ENCODE peak calls at places on chromosomes 5 and 9, in eight cellular contexts. F is activated CD4-positive, alpha-beta T cell treated with anti-CD3 and anti-CD28 coated beads, Interleukin-2, amount 10 ng/mL, durations not matched to agents 24 days and 14 days; I is A549; X is Calu3; L is cardiac fibroblast; B is T-helper 22 cell; C is T-helper 2 cell; Q is stimulated activated CD4-positive, alpha-beta T cell treated with anti-CD3 and anti-CD28 coated beads, Interleukin-15, amount 100 ng/mL, for 48 hours. U is an unnamed sample.

GRCh38 chr5:92552206-92553160 is 1028.5 kb downstream of the NR2F1-AS1 start:
- DNase-seq in F (no peak), I (peak; percentile 44), X (peak; percentile 28), L (peak; percentile 99), B (no peak), C (no peak), Q (no peak), U (no peak)

GRCh38 chr5:139426222-139426885 is 13.0 kb downstream of the DNAJC18 start:
- DNase-seq in F (no peak), I (no peak), X (no peak), L (peak; percentile 63), B (no peak), C (no peak), Q (no peak), U (no peak)

GRCh38 chr5:102309586-102309985 is 13.5 kb upstream of the SLCO4C1 start:
- DNase-seq in F (no peak), I (no peak), X (no peak), L (no peak), B (no peak), C (no peak), Q (no peak), U (no peak)

GRCh38 chr5:29543501-29543900 is 1650.0 kb upstream of the CDH6 start:
- DNase-seq in F (no peak), I (no peak), X (no peak), L (no peak), B (no peak), C (no peak), Q (no peak), U (no peak)

GRCh38 chr9:133960568-133961129 is 31.5 kb downstream of the VAV2 start:
- DNase-seq in F (no peak), I (no peak), X (no peak), L (no peak), B (no peak), C (no peak), Q (no peak), U (no peak)

GRCh38 chr5:19031491-19031890 is 956.5 kb downstream of the CDH18 start:
- DNase-seq in F (no peak), I (no peak), X (no peak), L (no peak), B (no peak), C (no peak), Q (no peak), U (no peak)

GRCh38 chr9:89844535-89844934 is 239.7 kb downstream of the GADD45G start:
- DNase-seq in F (no peak), I (no peak), X (no peak), L (no peak), B (no peak), C (no peak), Q (no peak), U (no peak)

GRCh38 chr9:89659473-89660256 is 54.9 kb downstream of the GADD45G start:
- DNase-seq in F (no peak), I (no peak), X (no peak), L (no peak), B (no peak), C (no peak), Q (no peak), U (no peak)

GRCh38 chr9:114931407-114931806 is 1.0 kb upstream of the TNFSF8 start:
- DNase-seq in F (no peak), I (no peak), X (no peak), L (no peak), B (no peak), C (no peak), Q (no peak), U (no peak)

GRCh38 chr5:153796527-153796926 is 242.2 kb downstream of the FAM114A2 start:
- DNase-seq in F (no peak), I (no peak), X (no peak), L (no peak), B (no peak), C (no peak), Q (no peak), U (no peak)

GRCh38 chr5:82735160-82735789 is 341.9 kb downstream of the TMEM167A start:
- DNase-seq in F (no peak), I (no peak), X (peak; percentile 10), L (peak; percentile 49), B (no peak), C (no peak), Q (no peak), U (no peak)

GRCh38 chr5:39755986-39756385 is 331.2 kb upstream of the DAB2 start:
- DNase-seq in F (no peak), I (peak; percentile 12), X (peak; percentile 11), L (peak; percentile 97), B (no peak), C (no peak), Q (no peak), U (no peak)

GRCh38 chr9:87599901-87600610 is 102.4 kb downstream of the DAPK1 start:
- DNase-seq in F (no peak), I (peak; percentile 40), X (peak; percentile 37), L (peak; percentile 88), B (no peak), C (no peak), Q (no peak), U (no peak)

GRCh38 chr5:111855356-111855755 is 98.4 kb upstream of the NREP start:
- DNase-seq in F (no peak), I (no peak), X (no peak), L (no peak), B (no peak), C (no peak), Q (no peak), U (no peak)

GRCh38 chr9:114552716-114553115 is 34.9 kb upstream of the ATP6V1G1 start:
- DNase-seq in F (no peak), I (no peak), X (no peak), L (no peak), B (no peak), C (no peak), Q (no peak), U (no peak)

GRCh38 chr9:87405677-87406544 is 91.8 kb upstream of the DAPK1 start:
- DNase-seq in F (no peak), I (no peak), X (peak; percentile 41), L (no peak), B (no peak), C (no peak), Q (no peak), U (no peak)

GRCh38 chr5:157890825-157891587 is 32.1 kb upstream of the CLINT1 start:
- DNase-seq in F (peak; percentile 58), I (no peak), X (no peak), L (no peak), B (no peak), C (peak; percentile 3), Q (no peak), U (no peak)

GRCh38 chr5:53930457-53930856 is 370.0 kb downstream of the NDUFS4 start:
- DNase-seq in F (no peak), I (no peak), X (no peak), L (peak; percentile 49), B (no peak), C (no peak), Q (no peak), U (no peak)

GRCh38 chr9:211557-211956 is 3.1 kb upstream of the DOCK8 start:
- DNase-seq in F (peak; percentile 40), I (no peak), X (no peak), L (peak; percentile 39), B (no peak), C (no peak), Q (no peak), U (no peak)

GRCh38 chr5:178375348-178375747 is 142.7 kb upstream of the PHYKPL start:
- DNase-seq in F (no peak), I (no peak), X (no peak), L (no peak), B (no peak), C (no peak), Q (no peak), U (no peak)

GRCh38 chr9:35267716-35268115 is 105.9 kb downstream of the UNC13B start:
- DNase-seq in F (no peak), I (no peak), X (no peak), L (peak; percentile 74), B (no peak), C (no peak), Q (no peak), U (no peak)

GRCh38 chr9:70438341-70438924 is 24.0 kb upstream of the KLF9 start:
- DNase-seq in F (peak; percentile 57), I (peak; percentile 32), X (peak; percentile 35), L (peak; percentile 93), B (no peak), C (no peak), Q (no peak), U (no peak)

GRCh38 chr9:115494958-115495690 is 377.2 kb upstream of the TNC start:
- DNase-seq in F (no peak), I (no peak), X (no peak), L (no peak), B (no peak), C (no peak), Q (no peak), U (no peak)

GRCh38 chr9:128160603-128160987 is 530 bp downstream of the BBLN start:
- DNase-seq in F (peak; percentile 81), I (no peak), X (no peak), L (no peak), B (no peak), C (no peak), Q (peak; percentile 58), U (no peak)

GRCh38 chr5:95238560-95239325 is 46.2 kb downstream of the MCTP1 start:
- DNase-seq in F (no peak), I (no peak), X (no peak), L (peak; percentile 62), B (no peak), C (no peak), Q (no peak), U (no peak)

GRCh38 chr5:177396086-177396485 is 4.4 kb downstream of the PFN3 start:
- DNase-seq in F (no peak), I (no peak), X (no peak), L (no peak), B (no peak), C (no peak), Q (no peak), U (no peak)

GRCh38 chr9:33289501-33289900 is 815 bp upstream of the NFX1 start:
- DNase-seq in F (peak; percentile 77), I (no peak), X (no peak), L (peak; percentile 9), B (no peak), C (peak; percentile 8), Q (no peak), U (peak; percentile 12)

GRCh38 chr9:129868571-129869486 is 33.6 kb downstream of the USP20 start:
- DNase-seq in F (peak; percentile 96), I (no peak), X (no peak), L (no peak), B (peak; percentile 97), C (peak; percentile 99), Q (peak; percentile 76), U (peak; percentile 85)

GRCh38 chr9:80500300-80500699 is 928.5 kb downstream of the TLE4 start:
- DNase-seq in F (no peak), I (no peak), X (no peak), L (no peak), B (no peak), C (no peak), Q (no peak), U (no peak)

GRCh38 chr5:138148811-138149210 is 9.6 kb upstream of the NME5 start:
- DNase-seq in F (no peak), I (no peak), X (peak; percentile 52), L (peak; percentile 88), B (no peak), C (no peak), Q (no peak), U (no peak)

U was measured in T-helper 17 cell.